ENCODE peak calls at places on chromosomes 1 and 21, in seven cellular contexts. S is neural progenitor cell, N is GM10248, L is fibroblast of pulmonary artery, M is Calu3, U is upper lobe of right lung, Y is IMR-90. Z is an unnamed sample.

GRCh38 chr1:53377438-53377841 is 49.6 kb upstream of the LRP8 start:
- DNase-seq in S (no peak), N (no peak), L (no peak), M (no peak), U (peak), Y (no peak), Z (peak)

GRCh38 chr1:227901906-227902640 is 45.7 kb downstream of the WNT9A start:
- DNase-seq in S (peak), N (no peak), L (peak), M (no peak), U (peak), Y (peak), Z (peak)

GRCh38 chr21:43585924-43586411 is 73.3 kb downstream of the HSF2BP start:
- DNase-seq in S (peak), N (no peak), L (peak), M (peak), U (no peak), Y (peak), Z (no peak)

GRCh38 chr1:201385299-201385891 is 7.9 kb upstream of the TNNT2 start:
- DNase-seq in S (peak), N (peak), L (peak), M (peak), U (peak), Y (peak), Z (no peak)

GRCh38 chr1:215635827-215636226 is 68.7 kb downstream of the KCTD3 start:
- DNase-seq in S (no peak), N (no peak), L (no peak), M (no peak), U (no peak), Y (no peak), Z (no peak)

GRCh38 chr1:178928985-178929384 is 58.1 kb upstream of the ANGPTL1 start:
- DNase-seq in S (peak), N (no peak), L (peak), M (no peak), U (no peak), Y (no peak), Z (no peak)

GRCh38 chr1:51583532-51583931 is 33.4 kb upstream of the OSBPL9 start:
- DNase-seq in S (no peak), N (no peak), L (peak), M (no peak), U (peak), Y (peak), Z (no peak)

GRCh38 chr1:55064071-55064581 is 24.8 kb downstream of the PCSK9 start:
- DNase-seq in S (peak), N (peak), L (peak), M (no peak), U (peak), Y (no peak), Z (peak)

GRCh38 chr1:10032590-10033358 is at the start of gene UBE4B:
- DNase-seq in S (peak), N (peak), L (peak), M (peak), U (peak), Y (peak), Z (peak)

GRCh38 chr21:45639206-45640000 is 4.1 kb upstream of the PCBP3 start:
- DNase-seq in S (no peak), N (no peak), L (no peak), M (no peak), U (no peak), Y (no peak), Z (no peak)

GRCh38 chr1:156461781-156462647 is 38.6 kb downstream of the MEF2D start:
- DNase-seq in S (no peak), N (no peak), L (no peak), M (no peak), U (no peak), Y (no peak), Z (no peak)

GRCh38 chr1:11708554-11709350 is 17.2 kb downstream of the DRAXIN start:
- DNase-seq in S (no peak), N (no peak), L (no peak), M (no peak), U (no peak), Y (no peak), Z (no peak)

GRCh38 chr1:222654849-222655248 is 37.0 kb downstream of the MIA3 start:
- DNase-seq in S (no peak), N (peak), L (peak), M (no peak), U (no peak), Y (no peak), Z (peak)

GRCh38 chr1:183032122-183032921 is 9.1 kb downstream of the LAMC1 start:
- DNase-seq in S (no peak), N (no peak), L (no peak), M (no peak), U (no peak), Y (no peak), Z (no peak)

GRCh38 chr1:110591956-110592355 is 14.2 kb downstream of the KCNA2 start:
- DNase-seq in S (no peak), N (no peak), L (no peak), M (no peak), U (no peak), Y (no peak), Z (no peak)

GRCh38 chr1:227342075-227342829 is 24.0 kb upstream of the CDC42BPA start:
- DNase-seq in S (no peak), N (no peak), L (no peak), M (no peak), U (no peak), Y (no peak), Z (no peak)

GRCh38 chr1:206663832-206664652 is 20.7 kb upstream of the MAPKAPK2 start:
- DNase-seq in S (peak), N (peak), L (peak), M (peak), U (no peak), Y (peak), Z (peak)

GRCh38 chr1:155174334-155175280 is 958 bp downstream of the TRIM46 start:
- DNase-seq in S (peak), N (no peak), L (peak), M (no peak), U (peak), Y (peak), Z (peak)

GRCh38 chr1:77655431-77655974 is 27.0 kb downstream of the ZZZ3 start:
- DNase-seq in S (no peak), N (no peak), L (no peak), M (no peak), U (no peak), Y (peak), Z (no peak)

GRCh38 chr1:113041569-113042335 is 31.2 kb upstream of the LRIG2 start:
- DNase-seq in S (peak), N (no peak), L (no peak), M (no peak), U (no peak), Y (no peak), Z (no peak)

GRCh38 chr1:198873696-198874230 is 234.9 kb downstream of the PTPRC start:
- DNase-seq in S (no peak), N (no peak), L (no peak), M (no peak), U (no peak), Y (no peak), Z (no peak)

GRCh38 chr1:46215504-46215903 is 12.4 kb downstream of the LURAP1 start:
- DNase-seq in S (no peak), N (no peak), L (no peak), M (no peak), U (no peak), Y (no peak), Z (no peak)

GRCh38 chr1:180156631-180157091 is 2.0 kb downstream of the QSOX1 start:
- DNase-seq in S (no peak), N (no peak), L (peak), M (no peak), U (no peak), Y (peak), Z (no peak)

GRCh38 chr21:41955516-41955915 is 1.7 kb upstream of the C2CD2 start:
- DNase-seq in S (no peak), N (no peak), L (no peak), M (no peak), U (no peak), Y (no peak), Z (peak)

GRCh38 chr21:45295576-45296365 is 8.1 kb upstream of the POFUT2 start:
- DNase-seq in S (no peak), N (no peak), L (no peak), M (no peak), U (no peak), Y (peak), Z (no peak)

GRCh38 chr1:150149490-150150453 is at the start of gene PLEKHO1:
- DNase-seq in S (peak), N (peak), L (peak), M (peak), U (peak), Y (peak), Z (peak)

GRCh38 chr1:147626304-147626703 is 44.0 kb downstream of the ACP6 start:
- DNase-seq in S (no peak), N (no peak), L (no peak), M (no peak), U (no peak), Y (no peak), Z (no peak)

GRCh38 chr1:166905136-166905535 is 29.1 kb upstream of the TADA1 start:
- DNase-seq in S (no peak), N (no peak), L (peak), M (no peak), U (no peak), Y (no peak), Z (no peak)

GRCh38 chr1:19430121-19431068 is 54.9 kb downstream of the CAPZB start:
- DNase-seq in S (no peak), N (no peak), L (peak), M (no peak), U (no peak), Y (peak), Z (no peak)

GRCh38 chr1:199297174-199297573 is 658.3 kb downstream of the PTPRC start:
- DNase-seq in S (no peak), N (no peak), L (peak), M (no peak), U (no peak), Y (peak), Z (no peak)

GRCh38 chr1:3673381-3674099 is 21.2 kb downstream of the TP73 start:
- DNase-seq in S (no peak), N (peak), L (no peak), M (no peak), U (peak), Y (no peak), Z (peak)

GRCh38 chr1:92537333-92537884 is 50.7 kb upstream of the GFI1 start:
- DNase-seq in S (no peak), N (no peak), L (no peak), M (no peak), U (no peak), Y (no peak), Z (no peak)

GRCh38 chr1:235689356-235689755 is 39.8 kb upstream of the GNG4 start:
- DNase-seq in S (no peak), N (no peak), L (no peak), M (no peak), U (no peak), Y (no peak), Z (no peak)

GRCh38 chr1:207866471-207867135 is 44.3 kb downstream of the CD34 start:
- DNase-seq in S (no peak), N (no peak), L (peak), M (no peak), U (no peak), Y (peak), Z (no peak)

GRCh38 chr1:200038645-200038986 is 11.1 kb downstream of the NR5A2 start:
- DNase-seq in S (peak), N (peak), L (no peak), M (no peak), U (no peak), Y (no peak), Z (no peak)

GRCh38 chr1:154884868-154885706 is 15.0 kb upstream of the KCNN3 start:
- DNase-seq in S (no peak), N (no peak), L (no peak), M (no peak), U (no peak), Y (no peak), Z (no peak)

GRCh38 chr1:220785166-220786056 is 1.3 kb upstream of the MTARC1 start:
- DNase-seq in S (no peak), N (no peak), L (no peak), M (no peak), U (no peak), Y (no peak), Z (no peak)

GRCh38 chr1:220786057-220786336 is 716 bp upstream of the MTARC1 start:
- DNase-seq in S (no peak), N (no peak), L (no peak), M (no peak), U (peak), Y (no peak), Z (no peak)

GRCh38 chr1:220787069-220787614 is 429 bp downstream of the MTARC1 start:
- DNase-seq in S (no peak), N (no peak), L (no peak), M (peak), U (peak), Y (no peak), Z (peak)

GRCh38 chr1:220788146-220788545 is 1.4 kb downstream of the MTARC1 start:
- DNase-seq in S (no peak), N (no peak), L (no peak), M (peak), U (no peak), Y (no peak), Z (no peak)

GRCh38 chr1:220786337-220787068 is at the start of gene MTARC1:
- DNase-seq in S (peak), N (peak), L (peak), M (peak), U (peak), Y (no peak), Z (peak)
- TF ChIP-seq CTCF in S (peak), N (no peak), L (no peak), M (no peak), U (peak), Y (no peak), Z (no peak)

DNA sequence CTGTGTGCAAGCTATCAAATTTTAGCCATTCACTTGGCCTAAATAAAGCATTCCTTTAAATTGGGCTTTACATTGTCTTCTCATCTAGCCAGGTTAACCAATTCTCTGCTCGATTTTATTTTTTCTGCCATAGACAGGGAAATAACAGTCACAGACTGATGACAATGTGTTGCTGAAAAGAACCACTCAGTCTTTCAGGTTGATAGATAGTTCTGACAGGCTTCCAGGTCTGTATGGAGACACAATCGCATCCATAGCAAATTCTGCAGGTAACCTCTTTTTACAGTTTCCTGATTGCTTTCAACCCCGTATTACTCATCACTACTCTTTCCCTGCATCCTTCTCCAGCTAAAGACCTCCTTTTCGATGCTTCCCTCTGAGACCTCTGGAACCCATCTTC is 198.0 kb downstream of the KCNH1 start:
- DNase-seq in S (no peak), N (no peak), L (no peak), M (no peak), U (no peak), Y (no peak), Z (no peak)
- TF ChIP-seq CTCF in S (no peak), N (no peak), L (no peak), M (no peak), U (no peak), Y (no peak), Z (no peak)

GRCh38 chr1:27137022-27137542 is 17.8 kb downstream of the SLC9A1 start:
- DNase-seq in S (no peak), N (peak), L (no peak), M (no peak), U (peak), Y (no peak), Z (peak)
- TF ChIP-seq CTCF in S (no peak), N (no peak), L (no peak), M (no peak), U (no peak), Y (no peak), Z (no peak)

GRCh38 chr1:193786996-193787546 is 600.7 kb upstream of the B3GALT2 start:
- DNase-seq in S (no peak), N (no peak), L (no peak), M (peak), U (no peak), Y (no peak), Z (no peak)
- TF ChIP-seq CTCF in S (no peak), N (no peak), L (no peak), M (no peak), U (no peak), Y (no peak), Z (no peak)

GRCh38 chr1:203663294-203663693 is 36.7 kb downstream of the ATP2B4 start:
- DNase-seq in S (no peak), N (no peak), L (peak), M (no peak), U (no peak), Y (peak), Z (no peak)
- TF ChIP-seq CTCF in S (no peak), N (no peak), L (no peak), M (no peak), U (no peak), Y (peak), Z (no peak)

GRCh38 chr1:152394151-152394550 is 19.9 kb downstream of the CRNN start:
- DNase-seq in S (no peak), N (no peak), L (no peak), M (no peak), U (no peak), Y (no peak), Z (no peak)

GRCh38 chr1:152397474-152397873 is 16.6 kb downstream of the CRNN start:
- DNase-seq in S (no peak), N (no peak), L (no peak), M (no peak), U (no peak), Y (no peak), Z (no peak)

GRCh38 chr1:152398812-152399698 is 15.0 kb downstream of the CRNN start:
- DNase-seq in S (no peak), N (peak), L (peak), M (peak), U (no peak), Y (no peak), Z (no peak)
- TF ChIP-seq CTCF in S (no peak), N (peak), L (peak), M (peak), U (peak), Y (peak), Z (peak)

GRCh38 chr1:38152351-38153082 is 105.9 kb upstream of the POU3F1 start:
- DNase-seq in S (no peak), N (no peak), L (no peak), M (no peak), U (no peak), Y (no peak), Z (no peak)
- TF ChIP-seq CTCF in S (no peak), N (no peak), L (no peak), M (no peak), U (peak), Y (no peak), Z (peak)

GRCh38 chr1:1169429-1170214 is 4.1 kb upstream of the TTLL10 start:
- DNase-seq in S (no peak), N (no peak), L (no peak), M (no peak), U (no peak), Y (no peak), Z (peak)

GRCh38 chr1:1173061-1173792 is 453 bp upstream of the TTLL10 start:
- DNase-seq in S (peak), N (no peak), L (no peak), M (no peak), U (no peak), Y (no peak), Z (peak)

GRCh38 chr1:1170215-1170890 is 3.3 kb upstream of the TTLL10 start:
- DNase-seq in S (peak), N (no peak), L (no peak), M (no peak), U (no peak), Y (no peak), Z (no peak)

GRCh38 chr1:1170891-1171550 is 2.7 kb upstream of the TTLL10 start:
- DNase-seq in S (peak), N (no peak), L (no peak), M (no peak), U (no peak), Y (no peak), Z (peak)

GRCh38 chr1:1171551-1172340 is 1.9 kb upstream of the TTLL10 start:
- DNase-seq in S (peak), N (no peak), L (no peak), M (no peak), U (no peak), Y (no peak), Z (peak)
- TF ChIP-seq CTCF in S (no peak), N (no peak), L (no peak), M (no peak), U (no peak), Y (no peak), Z (no peak)

DNA sequence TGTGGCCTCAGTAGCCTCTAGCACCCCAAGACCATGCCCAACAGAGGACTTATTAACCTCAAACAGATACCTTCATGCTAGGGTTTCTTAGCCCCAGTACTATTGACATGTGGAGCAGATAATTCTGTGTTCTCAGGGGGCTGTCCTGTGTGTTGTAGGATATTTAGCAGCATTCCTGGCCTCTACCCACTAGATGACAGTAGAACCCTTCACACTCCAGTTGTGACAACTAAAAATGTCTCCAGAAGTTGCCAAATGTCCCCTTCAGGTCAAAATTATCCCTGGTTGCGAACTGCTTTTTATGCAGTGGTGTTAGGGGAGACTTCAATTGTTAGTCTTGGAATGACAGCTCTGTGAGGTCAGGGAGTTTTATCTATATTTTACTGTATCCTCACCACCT is 8.1 kb downstream of the KAZN start:
- DNase-seq in S (peak), N (no peak), L (no peak), M (no peak), U (no peak), Y (no peak), Z (no peak)
- TF ChIP-seq CTCF in S (peak), N (no peak), L (no peak), M (no peak), U (peak), Y (no peak), Z (no peak)

GRCh38 chr1:99648107-99648506 is 2.2 kb downstream of the PALMD start:
- DNase-seq in S (no peak), N (no peak), L (peak), M (peak), U (peak), Y (no peak), Z (no peak)
- TF ChIP-seq CTCF in S (peak), N (no peak), L (peak), M (no peak), U (peak), Y (no peak), Z (no peak)